ENCODE peak calls at places on chromosome 11, in nine cellular contexts. B is NCI-H1092; S is AG08395; A is ELR; F is colonic mucosa; Y is M059J; I is HT-29; H is astrocyte of the spinal cord; Z is CD4-positive, alpha-beta T cell. O is an unnamed sample.

GRCh38 chr11:47863189-47863892 is 15.2 kb upstream of the NUP160 start:
- DNase-seq in I (no peak), H (peak; percentile 78), Y (peak; percentile 90), B (no peak), S (peak; percentile 78), F (no peak), A (peak; percentile 90), Z (no peak), O (no peak)

GRCh38 chr11:124108158-124108557 is 7.1 kb upstream of the VWA5A start:
- DNase-seq in A (peak; percentile 47), F (no peak), Z (no peak), I (peak; percentile 55), B (peak; percentile 35), Y (peak; percentile 34), H (peak; percentile 55), S (no peak), O (no peak)

GRCh38 chr11:59418151-59418550 is 8.1 kb downstream of the OR5A2 start:
- DNase-seq in Z (no peak), F (no peak), A (no peak), H (no peak), S (no peak), I (no peak), B (no peak), Y (no peak), O (no peak)

GRCh38 chr11:99773646-99774045 is 752.9 kb downstream of the CNTN5 start:
- DNase-seq in I (no peak), S (no peak), F (no peak), B (no peak), H (peak; percentile 45), Y (peak; percentile 97), A (peak; percentile 83), Z (no peak), O (no peak)

GRCh38 chr11:27524155-27524554 is 17.6 kb upstream of the LIN7C start:
- DNase-seq in A (peak; percentile 80), I (peak; percentile 42), S (peak; percentile 13), F (no peak), B (no peak), Y (peak; percentile 83), Z (no peak), H (peak; percentile 35), O (no peak)

GRCh38 chr11:121226415-121227263 is 65.9 kb upstream of the SC5D start:
- DNase-seq in H (no peak), Z (no peak), F (no peak), I (peak; percentile 61), S (no peak), A (peak; percentile 15), Y (peak; percentile 33), B (no peak), O (no peak)

GRCh38 chr11:31956310-31956709 is 134.6 kb upstream of the RCN1 start:
- DNase-seq in F (no peak), A (peak; percentile 66), S (peak; percentile 30), Z (no peak), I (no peak), Y (peak; percentile 71), H (peak; percentile 8), B (no peak), O (no peak)

GRCh38 chr11:11397043-11397415 is 44.0 kb upstream of the CSNK2A3 start:
- DNase-seq in Y (no peak), A (no peak), B (no peak), I (no peak), Z (no peak), H (no peak), F (no peak), S (no peak), O (no peak)

GRCh38 chr11:47980093-47980906 is at the start of gene PTPRJ:
- DNase-seq in A (peak; percentile 61), I (peak; percentile 54), S (peak; percentile 72), Y (peak; percentile 59), H (peak; percentile 64), B (peak; percentile 53), F (peak; percentile 71), Z (peak; percentile 47), O (peak; percentile 47)

GRCh38 chr11:14357843-14358728 is 897 bp downstream of the RRAS2 start:
- DNase-seq in B (no peak), S (peak; percentile 69), Z (peak; percentile 17), F (peak; percentile 70), Y (peak; percentile 80), A (peak; percentile 79), H (peak; percentile 67), I (peak; percentile 93), O (peak; percentile 29)

GRCh38 chr11:68213555-68214172 is 568 bp upstream of the KMT5B start:
- DNase-seq in H (peak; percentile 97), Y (peak; percentile 85), F (peak; percentile 79), B (peak; percentile 95), A (peak; percentile 97), S (peak; percentile 87), Z (peak; percentile 73), I (peak; percentile 94), O (peak; percentile 87)

GRCh38 chr11:123577081-123577598 is 77.3 kb downstream of the SCN3B start:
- DNase-seq in Z (peak; percentile 55), H (peak; percentile 46), F (peak; percentile 62), I (peak; percentile 72), A (peak; percentile 67), Y (peak; percentile 19), S (peak; percentile 77), B (peak; percentile 66), O (peak; percentile 57)

O was measured in NCI-H2029.